ENCODE peak calls at places on chromosomes 7 and 10, in six cellular contexts. One of them, this sample, is unnamed.

GRCh38 chr7:79084423-79084822 is 369.0 kb downstream of the MAGI2 start:
- DNase-seq in body of pancreas: no peak
- DNase-seq in right cardiac atrium: no peak
- DNase-seq in neuronal stem cell: no peak
- DNase-seq in gastrocnemius medialis: no peak
- DNase-seq in neural progenitor cell: no peak
- DNase-seq in this sample: no peak

GRCh38 chr7:80831996-80832395 is 86.9 kb downstream of the SEMA3C start:
- DNase-seq in neuronal stem cell: no peak
- DNase-seq in gastrocnemius medialis: no peak
- DNase-seq in right cardiac atrium: no peak
- DNase-seq in body of pancreas: no peak
- DNase-seq in neural progenitor cell: no peak
- DNase-seq in this sample: no peak

GRCh38 chr7:90320801-90321494 is at the start of gene FAM237B:
- DNase-seq in neural progenitor cell: peak; percentile 64
- DNase-seq in body of pancreas: no peak
- DNase-seq in gastrocnemius medialis: no peak
- DNase-seq in right cardiac atrium: no peak
- DNase-seq in neuronal stem cell: peak; percentile 39
- DNase-seq in this sample: no peak

GRCh38 chr10:99843310-99843709 is 60.9 kb downstream of the ABCC2 start:
- DNase-seq in gastrocnemius medialis: no peak
- DNase-seq in right cardiac atrium: no peak
- DNase-seq in neural progenitor cell: peak; percentile 9
- DNase-seq in neuronal stem cell: no peak
- DNase-seq in body of pancreas: no peak
- DNase-seq in this sample: no peak

GRCh38 chr7:51451751-51452465 is 135.3 kb upstream of the COBL start:
- DNase-seq in neuronal stem cell: peak; percentile 26
- DNase-seq in body of pancreas: no peak
- DNase-seq in gastrocnemius medialis: no peak
- DNase-seq in neural progenitor cell: peak; percentile 72
- DNase-seq in right cardiac atrium: no peak
- DNase-seq in this sample: no peak

GRCh38 chr10:45261243-45261775 is 54.1 kb downstream of the OR13A1 start:
- DNase-seq in neuronal stem cell: no peak
- DNase-seq in gastrocnemius medialis: no peak
- DNase-seq in body of pancreas: no peak
- DNase-seq in neural progenitor cell: no peak
- DNase-seq in right cardiac atrium: no peak
- DNase-seq in this sample: no peak

GRCh38 chr7:78769551-78770101 is 683.8 kb downstream of the MAGI2 start:
- DNase-seq in neural progenitor cell: no peak
- DNase-seq in gastrocnemius medialis: no peak
- DNase-seq in body of pancreas: no peak
- DNase-seq in neuronal stem cell: peak; percentile 12
- DNase-seq in right cardiac atrium: no peak
- DNase-seq in this sample: no peak

GRCh38 chr10:29530112-29530976 is 104.4 kb downstream of the SVIL start:
- DNase-seq in neural progenitor cell: peak; percentile 15
- DNase-seq in right cardiac atrium: no peak
- DNase-seq in body of pancreas: no peak
- DNase-seq in gastrocnemius medialis: no peak
- DNase-seq in neuronal stem cell: peak; percentile 14
- DNase-seq in this sample: no peak

GRCh38 chr7:48636391-48637015 is 287.8 kb upstream of the CDC14C start:
- DNase-seq in body of pancreas: no peak
- DNase-seq in gastrocnemius medialis: no peak
- DNase-seq in neuronal stem cell: no peak
- DNase-seq in right cardiac atrium: peak; percentile 60
- DNase-seq in neural progenitor cell: no peak
- DNase-seq in this sample: peak; percentile 10

GRCh38 chr10:110013615-110014293 is 6.0 kb downstream of the ADD3 start:
- DNase-seq in neural progenitor cell: no peak
- DNase-seq in neuronal stem cell: no peak
- DNase-seq in gastrocnemius medialis: no peak
- DNase-seq in right cardiac atrium: no peak
- DNase-seq in body of pancreas: no peak
- DNase-seq in this sample: no peak

GRCh38 chr7:132739271-132739955 is 163.1 kb upstream of the PLXNA4 start:
- DNase-seq in neural progenitor cell: no peak
- DNase-seq in gastrocnemius medialis: peak; percentile 40
- DNase-seq in body of pancreas: no peak
- DNase-seq in neuronal stem cell: no peak
- DNase-seq in right cardiac atrium: no peak
- DNase-seq in this sample: peak; percentile 63

GRCh38 chr7:18294408-18294807 is 201.1 kb upstream of the HDAC9 start:
- DNase-seq in neural progenitor cell: no peak
- DNase-seq in neuronal stem cell: no peak
- DNase-seq in right cardiac atrium: no peak
- DNase-seq in gastrocnemius medialis: no peak
- DNase-seq in body of pancreas: no peak
- DNase-seq in this sample: no peak

GRCh38 chr7:83415840-83416239 is 233.1 kb downstream of the SEMA3E start:
- DNase-seq in neuronal stem cell: peak; percentile 15
- DNase-seq in right cardiac atrium: no peak
- DNase-seq in gastrocnemius medialis: no peak
- DNase-seq in neural progenitor cell: peak; percentile 13
- DNase-seq in body of pancreas: no peak
- DNase-seq in this sample: no peak

GRCh38 chr7:70512719-70513118 is 619.2 kb upstream of the GALNT17 start:
- DNase-seq in gastrocnemius medialis: no peak
- DNase-seq in right cardiac atrium: no peak
- DNase-seq in body of pancreas: no peak
- DNase-seq in neural progenitor cell: no peak
- DNase-seq in neuronal stem cell: no peak
- DNase-seq in this sample: no peak

GRCh38 chr10:125217986-125218675 is 57.8 kb upstream of the CTBP2 start:
- DNase-seq in neural progenitor cell: no peak
- DNase-seq in body of pancreas: no peak
- DNase-seq in right cardiac atrium: no peak
- DNase-seq in gastrocnemius medialis: no peak
- DNase-seq in neuronal stem cell: no peak
- DNase-seq in this sample: no peak

GRCh38 chr7:46565712-46566111 is 644.6 kb upstream of the IGFBP3 start:
- DNase-seq in neuronal stem cell: no peak
- DNase-seq in right cardiac atrium: no peak
- DNase-seq in neural progenitor cell: no peak
- DNase-seq in gastrocnemius medialis: no peak
- DNase-seq in body of pancreas: no peak
- DNase-seq in this sample: no peak

GRCh38 chr7:31775511-31775910 is 88.5 kb downstream of the PPP1R17 start:
- DNase-seq in right cardiac atrium: no peak
- DNase-seq in neuronal stem cell: no peak
- DNase-seq in body of pancreas: peak; percentile 17
- DNase-seq in gastrocnemius medialis: no peak
- DNase-seq in neural progenitor cell: peak; percentile 7
- DNase-seq in this sample: no peak

GRCh38 chr7:40879941-40880558 is 745.2 kb downstream of the SUGCT start:
- DNase-seq in gastrocnemius medialis: no peak
- DNase-seq in neural progenitor cell: no peak
- DNase-seq in neuronal stem cell: no peak
- DNase-seq in body of pancreas: no peak
- DNase-seq in right cardiac atrium: no peak
- DNase-seq in this sample: no peak

GRCh38 chr7:27215356-27215755 is 15.5 kb upstream of the HOXA13 start:
- DNase-seq in body of pancreas: no peak
- DNase-seq in neural progenitor cell: no peak
- DNase-seq in right cardiac atrium: no peak
- DNase-seq in gastrocnemius medialis: no peak
- DNase-seq in neuronal stem cell: no peak
- DNase-seq in this sample: no peak

GRCh38 chr7:43520201-43520600 is 62.7 kb upstream of the STK17A start:
- DNase-seq in neural progenitor cell: no peak
- DNase-seq in right cardiac atrium: no peak
- DNase-seq in gastrocnemius medialis: no peak
- DNase-seq in neuronal stem cell: no peak
- DNase-seq in body of pancreas: no peak
- DNase-seq in this sample: no peak

GRCh38 chr7:33685488-33685887 is 219.9 kb upstream of the BMPER start:
- DNase-seq in neuronal stem cell: no peak
- DNase-seq in gastrocnemius medialis: no peak
- DNase-seq in neural progenitor cell: no peak
- DNase-seq in right cardiac atrium: no peak
- DNase-seq in body of pancreas: no peak
- DNase-seq in this sample: no peak
- H3K27ac ChIP-seq in neuronal stem cell: no peak overlapping the region
- H3K27ac ChIP-seq in gastrocnemius medialis: peak overlapping the region; percentile 67
- H3K27ac ChIP-seq in neural progenitor cell: no peak overlapping the region
- H3K27ac ChIP-seq in right cardiac atrium: no peak overlapping the region
- H3K27ac ChIP-seq in body of pancreas: no peak overlapping the region
- H3K27ac ChIP-seq in this sample: peak overlapping the region; percentile 48

GRCh38 chr7:5349437-5350173 is 66.9 kb downstream of the SLC29A4 start:
- DNase-seq in gastrocnemius medialis: no peak
- DNase-seq in neural progenitor cell: no peak
- DNase-seq in body of pancreas: no peak
- DNase-seq in neuronal stem cell: no peak
- DNase-seq in right cardiac atrium: no peak
- DNase-seq in this sample: no peak
- H3K27ac ChIP-seq in gastrocnemius medialis: no peak overlapping the region
- H3K27ac ChIP-seq in neural progenitor cell: no peak overlapping the region
- H3K27ac ChIP-seq in body of pancreas: no peak overlapping the region
- H3K27ac ChIP-seq in neuronal stem cell: no peak overlapping the region
- H3K27ac ChIP-seq in right cardiac atrium: no peak overlapping the region
- H3K27ac ChIP-seq in this sample: no peak overlapping the region

GRCh38 chr10:71971769-71972555 is 7.8 kb downstream of the CHST3 start:
- DNase-seq in gastrocnemius medialis: no peak
- DNase-seq in neural progenitor cell: no peak
- DNase-seq in neuronal stem cell: no peak
- DNase-seq in body of pancreas: no peak
- DNase-seq in right cardiac atrium: no peak
- DNase-seq in this sample: no peak

GRCh38 chr10:71969929-71970328 is 5.7 kb downstream of the CHST3 start:
- DNase-seq in body of pancreas: no peak
- DNase-seq in gastrocnemius medialis: no peak
- DNase-seq in neural progenitor cell: no peak
- DNase-seq in right cardiac atrium: no peak
- DNase-seq in neuronal stem cell: no peak
- DNase-seq in this sample: no peak

GRCh38 chr10:71970331-71970730 is 6.1 kb downstream of the CHST3 start:
- DNase-seq in right cardiac atrium: peak; percentile 56
- DNase-seq in neural progenitor cell: peak; percentile 78
- DNase-seq in neuronal stem cell: no peak
- DNase-seq in body of pancreas: peak; percentile 40
- DNase-seq in gastrocnemius medialis: peak; percentile 75
- DNase-seq in this sample: peak; percentile 73

GRCh38 chr10:71970869-71971268 is 6.7 kb downstream of the CHST3 start:
- DNase-seq in right cardiac atrium: no peak
- DNase-seq in neuronal stem cell: no peak
- DNase-seq in body of pancreas: no peak
- DNase-seq in gastrocnemius medialis: no peak
- DNase-seq in neural progenitor cell: no peak
- DNase-seq in this sample: no peak

GRCh38 chr10:71971311-71971731 is 7.1 kb downstream of the CHST3 start:
- DNase-seq in neuronal stem cell: no peak
- DNase-seq in neural progenitor cell: no peak
- DNase-seq in right cardiac atrium: no peak
- DNase-seq in body of pancreas: no peak
- DNase-seq in gastrocnemius medialis: no peak
- DNase-seq in this sample: no peak
- H3K27ac ChIP-seq in neuronal stem cell: no peak overlapping the region
- H3K27ac ChIP-seq in neural progenitor cell: no peak overlapping the region
- H3K27ac ChIP-seq in right cardiac atrium: no peak overlapping the region
- H3K27ac ChIP-seq in body of pancreas: peak overlapping the region; percentile 49
- H3K27ac ChIP-seq in gastrocnemius medialis: peak overlapping the region; percentile 93
- H3K27ac ChIP-seq in this sample: peak overlapping the region; percentile 54

DNA sequence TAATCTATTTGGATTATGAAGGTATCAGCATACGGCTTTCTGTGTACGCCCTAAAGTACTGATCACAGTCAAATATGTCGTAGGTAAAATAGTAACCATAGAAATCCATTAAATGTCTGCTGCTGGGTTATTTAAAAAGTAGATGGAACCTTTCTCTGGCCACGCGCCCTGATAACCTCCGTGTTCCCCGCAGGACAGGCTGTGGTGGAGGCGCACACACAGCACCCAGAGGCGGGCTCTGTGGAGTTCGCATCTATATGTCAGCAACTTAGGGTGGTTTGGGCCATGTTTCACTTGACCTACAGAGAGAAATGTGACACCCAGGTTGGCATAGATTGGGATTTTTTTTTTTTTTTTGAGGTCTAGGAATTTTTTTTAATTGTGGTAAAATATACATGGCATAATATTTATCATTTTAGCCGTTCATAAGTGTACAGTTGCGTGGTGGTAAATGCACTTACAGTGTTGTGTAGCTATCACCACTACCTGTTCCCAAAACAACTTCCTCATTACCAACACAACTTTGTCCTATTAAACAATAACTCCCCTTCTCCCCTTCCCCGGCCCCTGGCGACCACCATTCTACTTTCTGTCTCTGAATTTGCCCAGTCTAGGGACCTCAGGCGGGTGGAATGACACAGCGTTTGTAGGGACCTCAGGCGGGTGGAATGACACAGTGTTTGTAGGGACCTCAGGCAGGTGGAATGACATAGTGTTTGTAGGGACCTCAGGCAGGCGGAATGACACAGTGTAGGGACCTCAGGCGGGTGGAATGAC is 15.4 kb downstream of the PPP2R2D start:
- DNase-seq in gastrocnemius medialis: no peak
- DNase-seq in neuronal stem cell: no peak
- DNase-seq in neural progenitor cell: no peak
- DNase-seq in right cardiac atrium: no peak
- DNase-seq in body of pancreas: no peak
- DNase-seq in this sample: no peak
- H3K27ac ChIP-seq in gastrocnemius medialis: no peak overlapping the region
- H3K27ac ChIP-seq in neuronal stem cell: no peak overlapping the region
- H3K27ac ChIP-seq in neural progenitor cell: no peak overlapping the region
- H3K27ac ChIP-seq in right cardiac atrium: no peak overlapping the region
- H3K27ac ChIP-seq in body of pancreas: no peak overlapping the region
- H3K27ac ChIP-seq in this sample: no peak overlapping the region

DNA sequence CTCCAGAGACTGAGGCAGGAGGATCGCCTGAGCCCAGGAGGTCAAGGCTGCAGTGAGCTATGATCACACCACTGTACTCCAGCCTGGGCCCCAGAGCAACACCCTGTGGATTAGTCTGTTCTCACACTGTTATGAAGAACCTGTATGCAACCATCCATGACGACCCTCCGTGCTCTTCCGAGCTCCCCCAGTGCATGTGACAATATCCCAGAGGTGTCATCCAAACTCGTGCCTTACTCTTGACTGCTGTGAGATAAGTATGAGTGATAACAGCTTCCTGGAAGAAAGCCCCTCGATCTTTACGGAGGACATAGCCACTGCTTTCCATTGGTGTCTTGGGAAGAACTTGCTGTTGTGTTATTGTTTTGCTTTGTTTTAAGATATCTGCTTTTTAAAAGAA is 591.9 kb downstream of the GALNT17 start:
- DNase-seq in neuronal stem cell: no peak
- DNase-seq in gastrocnemius medialis: no peak
- DNase-seq in neural progenitor cell: no peak
- DNase-seq in body of pancreas: no peak
- DNase-seq in right cardiac atrium: no peak
- DNase-seq in this sample: no peak
- H3K27ac ChIP-seq in neuronal stem cell: no peak overlapping the region
- H3K27ac ChIP-seq in gastrocnemius medialis: no peak overlapping the region
- H3K27ac ChIP-seq in neural progenitor cell: no peak overlapping the region
- H3K27ac ChIP-seq in body of pancreas: no peak overlapping the region
- H3K27ac ChIP-seq in right cardiac atrium: no peak overlapping the region
- H3K27ac ChIP-seq in this sample: no peak overlapping the region